ENCODE peak calls at places on chromosomes 11 and 22, in five cellular contexts. E is IMR-90, C is body of pancreas, P is transverse colon, D is lower leg skin. O is an unnamed sample.

GRCh38 chr11:71495286-71496090 is 31.6 kb upstream of the KRTAP5-7 start:
- DNase-seq in E (no peak), C (no peak), P (no peak), D (peak), O (no peak)

GRCh38 chr22:41548830-41549211 is 4.6 kb upstream of the POLR3H start:
- DNase-seq in E (no peak), C (no peak), P (no peak), D (no peak), O (no peak)

GRCh38 chr11:129277216-129277838 is 85.2 kb upstream of the ARHGAP32 start:
- DNase-seq in E (peak), C (no peak), P (no peak), D (no peak), O (no peak)

GRCh38 chr11:111878385-111878765 is 590 bp downstream of the FDXACB1 start:
- DNase-seq in E (peak), C (no peak), P (no peak), D (no peak), O (no peak)

GRCh38 chr11:125942771-125943428 is 2.9 kb upstream of the VSIG10L2 start:
- DNase-seq in E (no peak), C (no peak), P (no peak), D (peak), O (no peak)

GRCh38 chr11:133181066-133181465 is 351.2 kb downstream of the OPCML start:
- DNase-seq in E (no peak), C (no peak), P (no peak), D (no peak), O (no peak)

GRCh38 chr11:120539681-120540369 is 28.3 kb downstream of the GRIK4 start:
- DNase-seq in E (peak), C (peak), P (no peak), D (no peak), O (no peak)

GRCh38 chr11:65982824-65983588 is 19.0 kb downstream of the EIF1AD start:
- DNase-seq in E (no peak), C (no peak), P (no peak), D (no peak), O (no peak)

GRCh38 chr11:88338223-88338661 is 706 bp upstream of the CTSC start:
- DNase-seq in E (peak), C (peak), P (peak), D (no peak), O (peak)

GRCh38 chr22:42994917-42995562 is 19.9 kb downstream of the PACSIN2 start:
- DNase-seq in E (peak), C (peak), P (peak), D (no peak), O (peak)
- TF ChIP-seq POLR2A in E (peak), C (peak), P (peak), D (no peak), O (no peak)

DNA sequence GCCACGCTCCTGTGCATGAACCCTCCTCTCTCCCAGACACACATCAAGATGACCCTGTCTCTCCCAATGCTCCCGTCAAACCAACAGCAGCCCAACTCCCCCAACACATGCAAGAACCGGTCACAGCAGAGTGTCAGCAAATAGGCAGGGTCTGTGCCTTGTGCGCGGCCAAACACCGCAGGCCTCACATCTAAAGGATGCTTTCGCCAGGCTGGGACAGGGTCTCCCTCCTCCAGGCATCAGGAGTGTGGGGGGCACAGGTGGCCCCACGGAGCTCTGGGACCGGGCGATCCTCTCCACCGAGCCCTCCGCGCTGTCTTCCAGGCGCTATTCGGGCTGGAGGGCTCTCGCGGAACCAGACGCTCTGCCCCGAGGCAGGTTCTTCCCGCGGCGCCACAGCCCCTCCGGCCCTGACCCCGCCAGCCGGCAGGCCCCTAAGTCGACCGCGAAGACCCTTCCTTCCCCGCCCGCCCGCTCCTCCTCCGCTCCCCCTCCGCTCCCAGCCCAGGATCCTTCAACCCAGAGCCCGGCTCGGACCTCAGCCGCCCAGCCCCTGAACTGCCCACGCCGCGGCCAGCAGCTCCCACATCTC is 437 bp downstream of the SERGEF start:
- DNase-seq in E (peak), C (peak), P (peak), D (no peak), O (peak)
- TF ChIP-seq POLR2A in E (no peak), C (no peak), P (no peak), D (no peak), O (no peak)

DNA sequence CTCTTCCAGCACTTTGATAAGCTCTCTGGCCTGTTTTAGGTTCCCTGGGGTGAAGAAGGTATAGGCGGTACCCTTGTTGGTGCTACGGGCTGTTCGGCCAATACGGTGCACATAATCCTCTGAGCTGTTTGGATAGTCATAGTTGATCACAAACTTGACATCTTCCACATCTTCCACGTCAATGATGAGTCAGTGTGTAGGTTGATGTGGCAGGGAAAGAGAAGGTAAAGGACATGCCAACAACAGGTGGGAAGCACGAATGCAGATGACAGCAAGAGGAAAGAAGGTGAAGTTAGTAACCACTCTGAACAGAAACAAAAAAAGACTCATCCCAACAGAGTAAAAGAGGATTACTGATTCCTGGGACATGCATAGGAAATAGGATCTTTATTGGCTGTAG is 18.2 kb downstream of the DDX17 start:
- DNase-seq in E (no peak), C (no peak), P (no peak), D (no peak), O (no peak)
- TF ChIP-seq POLR2A in E (no peak), C (no peak), P (no peak), D (no peak), O (no peak)

DNA sequence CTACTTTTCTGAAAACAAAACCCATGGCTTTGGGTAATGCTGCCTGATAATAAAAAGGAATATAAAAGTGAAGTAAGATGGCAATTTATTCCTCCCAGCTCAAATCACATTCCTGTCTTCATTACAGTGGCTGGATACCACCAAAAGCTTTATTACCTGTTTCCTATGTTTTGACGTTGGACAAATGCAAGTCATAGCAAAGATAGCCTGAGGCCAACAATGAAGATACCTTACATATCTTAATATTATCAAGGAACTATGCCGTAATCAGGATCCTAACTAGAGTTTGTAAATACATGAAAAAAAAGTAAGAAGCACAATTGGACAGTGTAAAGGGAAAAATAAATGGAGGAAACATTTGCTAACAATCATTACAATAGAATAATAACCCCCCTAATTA is 202.4 kb downstream of the SOX6 start:
- DNase-seq in E (no peak), C (no peak), P (no peak), D (no peak), O (no peak)
- TF ChIP-seq POLR2A in E (no peak), C (no peak), P (no peak), D (no peak), O (no peak)

GRCh38 chr22:21569459-21570161 is 2.1 kb downstream of the UBE2L3 start:
- DNase-seq in E (no peak), C (no peak), P (no peak), D (no peak), O (no peak)

GRCh38 chr22:21570398-21570797 is 2.9 kb downstream of the UBE2L3 start:
- DNase-seq in E (no peak), C (no peak), P (no peak), D (no peak), O (peak)

GRCh38 chr22:21571679-21572078 is 4.2 kb downstream of the UBE2L3 start:
- DNase-seq in E (no peak), C (no peak), P (no peak), D (no peak), O (no peak)

GRCh38 chr22:21567456-21568206 is at the start of gene UBE2L3:
- DNase-seq in E (peak), C (peak), P (peak), D (peak), O (peak)

GRCh38 chr22:21568207-21569075 is 927 bp downstream of the UBE2L3 start:
- DNase-seq in E (peak), C (peak), P (peak), D (peak), O (peak)
- TF ChIP-seq POLR2A in E (peak), C (no peak), P (no peak), D (no peak), O (no peak)

DNA sequence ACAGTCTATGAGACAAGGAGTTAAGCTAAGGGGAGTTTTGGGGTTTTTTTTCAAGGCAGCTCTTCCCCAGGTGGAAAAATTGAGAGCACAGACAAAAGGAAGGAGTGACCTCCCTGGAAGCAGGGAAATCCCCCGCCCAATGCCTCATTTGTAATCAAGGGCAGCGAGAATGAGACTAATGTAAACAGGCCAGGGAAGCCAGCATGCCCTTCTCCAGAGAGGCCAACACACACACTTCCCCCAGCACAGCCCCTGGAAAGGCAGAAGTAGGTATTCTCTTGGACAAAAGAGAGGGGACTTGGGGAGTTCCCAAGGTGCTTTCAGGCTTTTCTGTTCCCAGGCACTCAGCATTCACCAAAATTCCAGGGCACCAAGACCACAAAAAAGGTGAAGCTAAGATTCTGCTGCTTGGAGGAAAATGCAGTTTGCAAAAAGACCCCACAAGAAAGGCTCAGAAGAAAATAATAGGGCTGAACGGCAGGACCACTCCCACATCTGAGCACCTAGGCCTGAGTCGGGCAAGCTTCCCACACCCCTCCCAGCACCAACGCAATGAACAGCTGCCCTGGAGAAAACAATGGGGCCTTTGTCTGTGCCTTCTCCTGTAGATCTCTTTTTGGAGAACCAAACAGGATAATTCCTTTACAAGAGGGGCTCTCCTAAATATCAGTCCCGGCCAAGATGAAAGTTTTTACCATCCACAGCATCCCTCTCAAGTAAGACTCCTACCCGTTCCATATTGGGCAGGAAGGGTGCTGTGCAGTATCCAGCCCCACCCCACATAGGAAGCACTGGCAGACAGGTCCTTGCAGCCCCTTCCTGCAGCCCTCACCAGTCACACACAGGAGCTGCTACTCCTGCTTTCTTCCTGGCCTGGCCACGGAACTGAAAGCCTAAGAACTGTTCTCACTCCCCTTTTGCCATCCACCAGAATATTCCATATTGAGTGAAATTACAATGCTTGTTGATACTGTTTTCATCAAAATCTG is 70.7 kb upstream of the AKIP1 start:
- DNase-seq in E (peak), C (peak), P (peak), D (no peak), O (no peak)
- TF ChIP-seq POLR2A in E (no peak), C (peak), P (no peak), D (no peak), O (no peak)